ENCODE peak calls at places on chromosomes 11 and 22, in six cellular contexts. B, X, W, L, U and T are unnamed samples.

GRCh38 chr11:84419576-84419975 is 1133.4 kb upstream of the CCDC90B start:
- DNase-seq in B (no peak), U (no peak), X (no peak), L (no peak), W (no peak), T (no peak)

GRCh38 chr11:76802151-76802550 is 19.0 kb downstream of the TSKU start:
- DNase-seq in X (no peak), W (no peak), B (no peak), U (no peak), L (no peak), T (no peak)

GRCh38 chr22:23418159-23418788 is 161.8 kb downstream of the IGLL1 start:
- DNase-seq in U (no peak), X (no peak), B (no peak), L (no peak), W (no peak), T (no peak)

GRCh38 chr11:95794086-95794485 is 3.8 kb downstream of the CEP57 start:
- DNase-seq in L (no peak), X (peak), B (no peak), U (no peak), W (no peak), T (no peak)

GRCh38 chr11:43458486-43458885 is 99.8 kb downstream of the TTC17 start:
- DNase-seq in W (no peak), L (no peak), U (no peak), B (no peak), X (no peak), T (no peak)

GRCh38 chr11:128424867-128425285 is 162.5 kb downstream of the ETS1 start:
- DNase-seq in U (no peak), W (no peak), X (no peak), B (no peak), L (no peak), T (no peak)

GRCh38 chr11:1254733-1255132 is 31.9 kb downstream of the MUC5B start:
- DNase-seq in W (no peak), L (no peak), X (no peak), U (no peak), B (no peak), T (no peak)

GRCh38 chr11:72754149-72754543 is 1.9 kb upstream of the ARAP1 start:
- DNase-seq in W (no peak), B (no peak), U (no peak), X (no peak), L (no peak), T (no peak)

GRCh38 chr11:128929468-128929867 is 13.2 kb downstream of the TP53AIP1 start:
- DNase-seq in W (no peak), X (no peak), L (no peak), B (no peak), U (no peak), T (no peak)